ENCODE peak calls at places on chromosomes 2 and 18, in five cellular contexts. G is neural progenitor cell, H is GM23338, W is SK-N-SH, K is GM23248. I is an unnamed sample.

GRCh38 chr2:177029501-177029900 is 183.1 kb upstream of the HNRNPA3 start:
- DNase-seq in W (no peak), H (peak; percentile 63), K (no peak), G (no peak), I (no peak)

GRCh38 chr2:185821467-185821866 is 82.9 kb downstream of the FSIP2 start:
- DNase-seq in H (no peak), W (no peak), G (no peak), K (no peak), I (no peak)

GRCh38 chr2:222433381-222434173 is 9.2 kb downstream of the SGPP2 start:
- DNase-seq in H (peak; percentile 90), K (no peak), G (no peak), W (no peak), I (no peak)

GRCh38 chr2:54613794-54614257 is 109.6 kb upstream of the EML6 start:
- DNase-seq in G (no peak), K (peak; percentile 17), W (no peak), H (no peak), I (no peak)

GRCh38 chr2:241096979-241097378 is 5.1 kb downstream of the MTERF4 start:
- DNase-seq in G (no peak), W (no peak), H (no peak), K (no peak), I (no peak)

GRCh38 chr2:238169021-238169707 is 10.4 kb downstream of the ERFE start:
- DNase-seq in G (no peak), H (no peak), W (peak; percentile 19), K (peak; percentile 93), I (no peak)

GRCh38 chr2:191840916-191841315 is 6.0 kb downstream of the CAVIN2 start:
- DNase-seq in H (no peak), G (no peak), W (no peak), K (no peak), I (no peak)

GRCh38 chr18:70415823-70416488 is 127.1 kb downstream of the SOCS6 start:
- DNase-seq in H (no peak), K (no peak), W (no peak), G (no peak), I (no peak)

GRCh38 chr2:38978504-38978903 is 88.8 kb downstream of the ARHGEF33 start:
- DNase-seq in W (no peak), K (no peak), H (no peak), G (no peak), I (no peak)

GRCh38 chr2:893311-893710 is 57.3 kb upstream of the SNTG2 start:
- DNase-seq in G (peak; percentile 58), H (peak; percentile 92), K (no peak), W (no peak), I (no peak)

GRCh38 chr18:41486581-41486980 is 468.5 kb upstream of the PIK3C3 start:
- DNase-seq in W (no peak), K (no peak), H (no peak), G (no peak), I (no peak)

GRCh38 chr2:219983836-219984235 is 356.4 kb downstream of the SLC4A3 start:
- DNase-seq in W (no peak), K (no peak), G (no peak), H (no peak), I (no peak)

GRCh38 chr2:219991116-219991515 is 363.7 kb downstream of the SLC4A3 start:
- DNase-seq in H (no peak), K (no peak), G (no peak), W (no peak), I (no peak)

GRCh38 chr2:219985017-219985416 is 357.6 kb downstream of the SLC4A3 start:
- DNase-seq in G (no peak), W (no peak), K (no peak), H (no peak), I (no peak)

DNA sequence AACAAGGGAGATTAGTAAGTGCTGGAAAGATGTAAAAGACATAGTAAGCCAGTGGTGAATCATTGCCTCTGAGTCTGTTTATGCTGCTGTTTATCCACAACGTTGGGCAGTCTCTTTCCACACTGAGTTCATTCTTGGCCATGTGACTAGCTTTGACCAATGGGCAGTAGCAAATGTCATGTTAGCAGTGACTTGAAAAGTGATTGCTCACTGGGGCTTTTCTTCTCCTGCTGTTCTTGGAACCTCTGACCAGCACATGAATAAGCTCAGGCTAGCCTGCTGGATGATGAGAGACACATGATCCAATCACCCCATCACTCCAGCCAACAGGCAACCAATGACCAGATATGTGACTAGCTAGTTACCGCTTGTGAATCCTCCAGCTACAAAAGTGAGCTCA is 360.4 kb downstream of the SLC4A3 start:
- DNase-seq in W (no peak), G (no peak), H (no peak), K (peak; percentile 92), I (no peak)
- TF ChIP-seq EZH2phosphoT487 in W (no peak), G (no peak), H (no peak), K (no peak), I (no peak)

GRCh38 chr18:3411327-3411726 is 38.6 kb upstream of the TGIF1 start:
- DNase-seq in G (no peak), K (no peak), H (no peak), W (no peak), I (no peak)
- H3F3A ChIP-seq in G (no peaks in the 10 kb centered on the region), K (no peaks in the 10 kb centered on the region), H (no peaks in the 10 kb centered on the region), W (no peaks in the 10 kb centered on the region), I (no peaks in the 10 kb centered on the region)

GRCh38 chr2:102618452-102619413 is 620 bp upstream of the SLC9A2 start:
- DNase-seq in G (peak; percentile 62), H (peak; percentile 63), K (peak; percentile 36), W (no peak), I (no peak)
- TF ChIP-seq EZH2phosphoT487 in G (peak; percentile 32), H (no peak), K (peak; percentile 26), W (no peak), I (no peak)

GRCh38 chr2:6814869-6815268 is 50.8 kb downstream of the CMPK2 start:
- DNase-seq in W (no peak), H (no peak), K (no peak), G (no peak), I (no peak)
- H3F3A ChIP-seq in W (no peaks in the 10 kb centered on the region), H (no peaks in the 10 kb centered on the region), K (no peaks in the 10 kb centered on the region), G (no peaks in the 10 kb centered on the region), I (no peaks in the 10 kb centered on the region)

GRCh38 chr2:214587442-214587841 is 176.6 kb downstream of the VWC2L start:
- DNase-seq in G (peak; percentile 45), K (no peak), H (peak; percentile 82), W (no peak), I (no peak)
- TF ChIP-seq EZH2phosphoT487 in G (no peak), K (no peak), H (no peak), W (no peak), I (no peak)

DNA sequence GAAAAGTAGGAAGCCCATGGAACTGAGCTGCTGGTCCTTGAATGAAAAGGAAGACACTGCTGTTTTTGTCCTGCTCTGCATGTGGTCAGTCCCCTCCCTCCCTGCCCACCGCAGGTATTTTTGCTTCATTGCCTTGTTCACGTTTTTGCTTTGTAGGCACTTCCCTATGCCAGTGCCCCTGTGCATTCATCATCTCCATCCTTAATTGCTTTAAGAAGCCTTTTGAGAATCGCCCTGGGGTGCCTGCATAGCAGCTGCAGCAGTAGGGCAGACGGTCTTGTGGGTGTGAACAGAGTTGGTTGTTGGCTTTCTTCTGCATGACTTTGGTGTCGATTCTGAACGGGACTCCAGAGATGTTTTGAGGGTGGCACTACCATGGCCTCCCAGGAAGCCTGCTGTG is 97.0 kb downstream of the CABLES1 start:
- DNase-seq in H (no peak), G (peak; percentile 61), K (no peak), W (no peak), I (no peak)
- H3F3A ChIP-seq in H (peaks cover 4% of the 10 kb centered on the region), G (peaks cover 8% of the 10 kb centered on the region), K (peaks cover 49% of the 10 kb centered on the region), W (peaks cover 11% of the 10 kb centered on the region), I (peaks cover 23% of the 10 kb centered on the region)

GRCh38 chr18:37764526-37764925 is 198.9 kb upstream of the CELF4 start:
- DNase-seq in G (no peak), H (no peak), W (peak; percentile 52), K (no peak), I (no peak)

GRCh38 chr18:37769846-37770245 is 204.2 kb upstream of the CELF4 start:
- DNase-seq in K (no peak), H (no peak), W (no peak), G (no peak), I (no peak)
- TF ChIP-seq EZH2phosphoT487 in K (no peak), H (no peak), W (no peak), G (no peak), I (no peak)

GRCh38 chr18:57789759-57790158 is 13.4 kb downstream of the ATP8B1 start:
- DNase-seq in W (no peak), H (no peak), G (no peak), K (peak; percentile 49), I (no peak)
- H3F3A ChIP-seq in W (peaks cover 52% of the 10 kb centered on the region), H (no peaks in the 10 kb centered on the region), G (no peaks in the 10 kb centered on the region), K (peaks cover 44% of the 10 kb centered on the region), I (no peaks in the 10 kb centered on the region)

I was measured in MM.1S.